ENCODE peak calls at places on chromosome 19, in seven cellular contexts. One of them, this sample, is unnamed.

GRCh38 chr19:16801599-16801998 is 27.6 kb upstream of the SIN3B start:
- DNase-seq in NCI-H1105 treated with DMSO at 0.1 percent for 48 hours: no peak
- DNase-seq in endodermal cell: no peak
- DNase-seq in activated CD8-positive, alpha-beta memory T cell treated with anti-CD3 and anti-CD28 coated beads for 1 hour: no peak
- DNase-seq in stimulated activated CD4-positive, alpha-beta T cell treated with anti-CD3 and anti-CD28 coated beads, Interleukin-15, amount 100 ng/mL, for 1 hour: no peak
- DNase-seq in body of pancreas: no peak
- DNase-seq in uterus: no peak
- DNase-seq in this sample: no peak

GRCh38 chr19:16649734-16650133 is 10.2 kb downstream of the SMIM7 start:
- DNase-seq in body of pancreas: no peak
- DNase-seq in NCI-H1105 treated with DMSO at 0.1 percent for 48 hours: no peak
- DNase-seq in stimulated activated CD4-positive, alpha-beta T cell treated with anti-CD3 and anti-CD28 coated beads, Interleukin-15, amount 100 ng/mL, for 1 hour: no peak
- DNase-seq in uterus: no peak
- DNase-seq in endodermal cell: no peak
- DNase-seq in activated CD8-positive, alpha-beta memory T cell treated with anti-CD3 and anti-CD28 coated beads for 1 hour: no peak
- DNase-seq in this sample: no peak

GRCh38 chr19:1750343-1751021 is 2.8 kb upstream of the ONECUT3 start:
- DNase-seq in activated CD8-positive, alpha-beta memory T cell treated with anti-CD3 and anti-CD28 coated beads for 1 hour: no peak
- DNase-seq in stimulated activated CD4-positive, alpha-beta T cell treated with anti-CD3 and anti-CD28 coated beads, Interleukin-15, amount 100 ng/mL, for 1 hour: no peak
- DNase-seq in NCI-H1105 treated with DMSO at 0.1 percent for 48 hours: no peak
- DNase-seq in endodermal cell: no peak
- DNase-seq in uterus: no peak
- DNase-seq in body of pancreas: no peak
- DNase-seq in this sample: no peak

GRCh38 chr19:18603255-18603957 is 3.2 kb downstream of the CRLF1 start:
- DNase-seq in stimulated activated CD4-positive, alpha-beta T cell treated with anti-CD3 and anti-CD28 coated beads, Interleukin-15, amount 100 ng/mL, for 1 hour: no peak
- DNase-seq in uterus: no peak
- DNase-seq in activated CD8-positive, alpha-beta memory T cell treated with anti-CD3 and anti-CD28 coated beads for 1 hour: no peak
- DNase-seq in NCI-H1105 treated with DMSO at 0.1 percent for 48 hours: no peak
- DNase-seq in endodermal cell: peak
- DNase-seq in body of pancreas: no peak
- DNase-seq in this sample: no peak

GRCh38 chr19:2270157-2270571 is 11.8 kb downstream of the PEAK3 start:
- DNase-seq in NCI-H1105 treated with DMSO at 0.1 percent for 48 hours: no peak
- DNase-seq in uterus: peak
- DNase-seq in endodermal cell: no peak
- DNase-seq in stimulated activated CD4-positive, alpha-beta T cell treated with anti-CD3 and anti-CD28 coated beads, Interleukin-15, amount 100 ng/mL, for 1 hour: no peak
- DNase-seq in activated CD8-positive, alpha-beta memory T cell treated with anti-CD3 and anti-CD28 coated beads for 1 hour: no peak
- DNase-seq in body of pancreas: peak
- DNase-seq in this sample: no peak

GRCh38 chr19:38977445-38978314 is 2.1 kb upstream of the FBXO17 start:
- DNase-seq in stimulated activated CD4-positive, alpha-beta T cell treated with anti-CD3 and anti-CD28 coated beads, Interleukin-15, amount 100 ng/mL, for 1 hour: no peak
- DNase-seq in NCI-H1105 treated with DMSO at 0.1 percent for 48 hours: no peak
- DNase-seq in activated CD8-positive, alpha-beta memory T cell treated with anti-CD3 and anti-CD28 coated beads for 1 hour: no peak
- DNase-seq in uterus: no peak
- DNase-seq in body of pancreas: no peak
- DNase-seq in endodermal cell: no peak
- DNase-seq in this sample: no peak

GRCh38 chr19:16433986-16434385 is 37.8 kb downstream of the EPS15L1 start:
- DNase-seq in stimulated activated CD4-positive, alpha-beta T cell treated with anti-CD3 and anti-CD28 coated beads, Interleukin-15, amount 100 ng/mL, for 1 hour: no peak
- DNase-seq in endodermal cell: no peak
- DNase-seq in NCI-H1105 treated with DMSO at 0.1 percent for 48 hours: no peak
- DNase-seq in activated CD8-positive, alpha-beta memory T cell treated with anti-CD3 and anti-CD28 coated beads for 1 hour: no peak
- DNase-seq in uterus: no peak
- DNase-seq in body of pancreas: no peak
- DNase-seq in this sample: no peak

GRCh38 chr19:4636151-4636717 is 3.1 kb upstream of the TNFAIP8L1 start:
- DNase-seq in NCI-H1105 treated with DMSO at 0.1 percent for 48 hours: peak
- DNase-seq in uterus: peak
- DNase-seq in body of pancreas: peak
- DNase-seq in stimulated activated CD4-positive, alpha-beta T cell treated with anti-CD3 and anti-CD28 coated beads, Interleukin-15, amount 100 ng/mL, for 1 hour: peak
- DNase-seq in activated CD8-positive, alpha-beta memory T cell treated with anti-CD3 and anti-CD28 coated beads for 1 hour: no peak
- DNase-seq in endodermal cell: peak
- DNase-seq in this sample: no peak

GRCh38 chr19:17101686-17102628 is 26.4 kb downstream of the MYO9B start:
- DNase-seq in endodermal cell: no peak
- DNase-seq in uterus: no peak
- DNase-seq in body of pancreas: no peak
- DNase-seq in stimulated activated CD4-positive, alpha-beta T cell treated with anti-CD3 and anti-CD28 coated beads, Interleukin-15, amount 100 ng/mL, for 1 hour: no peak
- DNase-seq in activated CD8-positive, alpha-beta memory T cell treated with anti-CD3 and anti-CD28 coated beads for 1 hour: no peak
- DNase-seq in NCI-H1105 treated with DMSO at 0.1 percent for 48 hours: no peak
- DNase-seq in this sample: no peak

GRCh38 chr19:42594617-42595489 is at the start of gene CEACAM8:
- DNase-seq in stimulated activated CD4-positive, alpha-beta T cell treated with anti-CD3 and anti-CD28 coated beads, Interleukin-15, amount 100 ng/mL, for 1 hour: no peak
- DNase-seq in activated CD8-positive, alpha-beta memory T cell treated with anti-CD3 and anti-CD28 coated beads for 1 hour: no peak
- DNase-seq in endodermal cell: peak
- DNase-seq in uterus: no peak
- DNase-seq in body of pancreas: no peak
- DNase-seq in NCI-H1105 treated with DMSO at 0.1 percent for 48 hours: no peak
- DNase-seq in this sample: no peak

GRCh38 chr19:48608798-48609263 is 2.3 kb downstream of the SPACA4 start:
- DNase-seq in endodermal cell: peak
- DNase-seq in activated CD8-positive, alpha-beta memory T cell treated with anti-CD3 and anti-CD28 coated beads for 1 hour: no peak
- DNase-seq in stimulated activated CD4-positive, alpha-beta T cell treated with anti-CD3 and anti-CD28 coated beads, Interleukin-15, amount 100 ng/mL, for 1 hour: peak
- DNase-seq in body of pancreas: no peak
- DNase-seq in uterus: no peak
- DNase-seq in NCI-H1105 treated with DMSO at 0.1 percent for 48 hours: peak
- DNase-seq in this sample: no peak

GRCh38 chr19:38210458-38210987 is 13.5 kb downstream of the DPF1 start:
- DNase-seq in endodermal cell: peak
- DNase-seq in NCI-H1105 treated with DMSO at 0.1 percent for 48 hours: peak
- DNase-seq in stimulated activated CD4-positive, alpha-beta T cell treated with anti-CD3 and anti-CD28 coated beads, Interleukin-15, amount 100 ng/mL, for 1 hour: no peak
- DNase-seq in activated CD8-positive, alpha-beta memory T cell treated with anti-CD3 and anti-CD28 coated beads for 1 hour: no peak
- DNase-seq in body of pancreas: peak
- DNase-seq in uterus: peak
- DNase-seq in this sample: peak

GRCh38 chr19:5430237-5430636 is 25.0 kb upstream of the ZNRF4 start:
- DNase-seq in activated CD8-positive, alpha-beta memory T cell treated with anti-CD3 and anti-CD28 coated beads for 1 hour: no peak
- DNase-seq in stimulated activated CD4-positive, alpha-beta T cell treated with anti-CD3 and anti-CD28 coated beads, Interleukin-15, amount 100 ng/mL, for 1 hour: no peak
- DNase-seq in endodermal cell: peak
- DNase-seq in uterus: no peak
- DNase-seq in body of pancreas: no peak
- DNase-seq in NCI-H1105 treated with DMSO at 0.1 percent for 48 hours: no peak
- DNase-seq in this sample: no peak

GRCh38 chr19:17235618-17236413 is 9.8 kb downstream of the OCEL1 start:
- DNase-seq in activated CD8-positive, alpha-beta memory T cell treated with anti-CD3 and anti-CD28 coated beads for 1 hour: peak
- DNase-seq in uterus: peak
- DNase-seq in stimulated activated CD4-positive, alpha-beta T cell treated with anti-CD3 and anti-CD28 coated beads, Interleukin-15, amount 100 ng/mL, for 1 hour: peak
- DNase-seq in body of pancreas: peak
- DNase-seq in endodermal cell: peak
- DNase-seq in NCI-H1105 treated with DMSO at 0.1 percent for 48 hours: peak
- DNase-seq in this sample: peak

GRCh38 chr19:46958542-46958941 is 61.1 kb upstream of the NPAS1 start:
- DNase-seq in body of pancreas: no peak
- DNase-seq in endodermal cell: no peak
- DNase-seq in uterus: no peak
- DNase-seq in activated CD8-positive, alpha-beta memory T cell treated with anti-CD3 and anti-CD28 coated beads for 1 hour: no peak
- DNase-seq in NCI-H1105 treated with DMSO at 0.1 percent for 48 hours: no peak
- DNase-seq in stimulated activated CD4-positive, alpha-beta T cell treated with anti-CD3 and anti-CD28 coated beads, Interleukin-15, amount 100 ng/mL, for 1 hour: no peak
- DNase-seq in this sample: no peak

GRCh38 chr19:41563847-41564514 is 12.0 kb upstream of the CEACAM21 start:
- DNase-seq in body of pancreas: no peak
- DNase-seq in stimulated activated CD4-positive, alpha-beta T cell treated with anti-CD3 and anti-CD28 coated beads, Interleukin-15, amount 100 ng/mL, for 1 hour: no peak
- DNase-seq in NCI-H1105 treated with DMSO at 0.1 percent for 48 hours: peak
- DNase-seq in uterus: no peak
- DNase-seq in endodermal cell: no peak
- DNase-seq in activated CD8-positive, alpha-beta memory T cell treated with anti-CD3 and anti-CD28 coated beads for 1 hour: peak
- DNase-seq in this sample: no peak

GRCh38 chr19:23378948-23379347 is 16.3 kb downstream of the ZNF91 start:
- DNase-seq in endodermal cell: no peak
- DNase-seq in activated CD8-positive, alpha-beta memory T cell treated with anti-CD3 and anti-CD28 coated beads for 1 hour: no peak
- DNase-seq in uterus: no peak
- DNase-seq in stimulated activated CD4-positive, alpha-beta T cell treated with anti-CD3 and anti-CD28 coated beads, Interleukin-15, amount 100 ng/mL, for 1 hour: no peak
- DNase-seq in NCI-H1105 treated with DMSO at 0.1 percent for 48 hours: no peak
- DNase-seq in body of pancreas: no peak
- DNase-seq in this sample: no peak

GRCh38 chr19:10537668-10538067 is 6.0 kb upstream of the ATG4D start:
- DNase-seq in activated CD8-positive, alpha-beta memory T cell treated with anti-CD3 and anti-CD28 coated beads for 1 hour: no peak
- DNase-seq in body of pancreas: no peak
- DNase-seq in stimulated activated CD4-positive, alpha-beta T cell treated with anti-CD3 and anti-CD28 coated beads, Interleukin-15, amount 100 ng/mL, for 1 hour: no peak
- DNase-seq in endodermal cell: no peak
- DNase-seq in uterus: no peak
- DNase-seq in NCI-H1105 treated with DMSO at 0.1 percent for 48 hours: no peak
- DNase-seq in this sample: no peak

GRCh38 chr19:2251577-2252480 is 2.7 kb downstream of the AMH start:
- DNase-seq in endodermal cell: no peak
- DNase-seq in NCI-H1105 treated with DMSO at 0.1 percent for 48 hours: no peak
- DNase-seq in uterus: no peak
- DNase-seq in stimulated activated CD4-positive, alpha-beta T cell treated with anti-CD3 and anti-CD28 coated beads, Interleukin-15, amount 100 ng/mL, for 1 hour: no peak
- DNase-seq in body of pancreas: no peak
- DNase-seq in activated CD8-positive, alpha-beta memory T cell treated with anti-CD3 and anti-CD28 coated beads for 1 hour: no peak
- DNase-seq in this sample: no peak

GRCh38 chr19:30221176-30221575 is 151.0 kb upstream of the ZNF536 start:
- DNase-seq in activated CD8-positive, alpha-beta memory T cell treated with anti-CD3 and anti-CD28 coated beads for 1 hour: no peak
- DNase-seq in endodermal cell: peak
- DNase-seq in uterus: no peak
- DNase-seq in body of pancreas: no peak
- DNase-seq in NCI-H1105 treated with DMSO at 0.1 percent for 48 hours: no peak
- DNase-seq in stimulated activated CD4-positive, alpha-beta T cell treated with anti-CD3 and anti-CD28 coated beads, Interleukin-15, amount 100 ng/mL, for 1 hour: no peak
- DNase-seq in this sample: no peak

GRCh38 chr19:16315825-16316505 is 8.7 kb upstream of the KLF2 start:
- DNase-seq in endodermal cell: no peak
- DNase-seq in uterus: peak
- DNase-seq in stimulated activated CD4-positive, alpha-beta T cell treated with anti-CD3 and anti-CD28 coated beads, Interleukin-15, amount 100 ng/mL, for 1 hour: no peak
- DNase-seq in body of pancreas: peak
- DNase-seq in NCI-H1105 treated with DMSO at 0.1 percent for 48 hours: peak
- DNase-seq in activated CD8-positive, alpha-beta memory T cell treated with anti-CD3 and anti-CD28 coated beads for 1 hour: no peak
- DNase-seq in this sample: no peak

GRCh38 chr19:888615-889385 is 4.2 kb downstream of the MED16 start:
- DNase-seq in activated CD8-positive, alpha-beta memory T cell treated with anti-CD3 and anti-CD28 coated beads for 1 hour: no peak
- DNase-seq in endodermal cell: no peak
- DNase-seq in body of pancreas: no peak
- DNase-seq in stimulated activated CD4-positive, alpha-beta T cell treated with anti-CD3 and anti-CD28 coated beads, Interleukin-15, amount 100 ng/mL, for 1 hour: peak
- DNase-seq in NCI-H1105 treated with DMSO at 0.1 percent for 48 hours: no peak
- DNase-seq in uterus: no peak
- DNase-seq in this sample: no peak

GRCh38 chr19:35265126-35265995 is 3.4 kb upstream of the USF2 start:
- DNase-seq in endodermal cell: peak
- DNase-seq in NCI-H1105 treated with DMSO at 0.1 percent for 48 hours: peak
- DNase-seq in body of pancreas: peak
- DNase-seq in activated CD8-positive, alpha-beta memory T cell treated with anti-CD3 and anti-CD28 coated beads for 1 hour: no peak
- DNase-seq in uterus: peak
- DNase-seq in stimulated activated CD4-positive, alpha-beta T cell treated with anti-CD3 and anti-CD28 coated beads, Interleukin-15, amount 100 ng/mL, for 1 hour: no peak
- DNase-seq in this sample: peak

GRCh38 chr19:41029524-41030432 is 38.7 kb downstream of the CYP2B6 start:
- DNase-seq in endodermal cell: no peak
- DNase-seq in stimulated activated CD4-positive, alpha-beta T cell treated with anti-CD3 and anti-CD28 coated beads, Interleukin-15, amount 100 ng/mL, for 1 hour: no peak
- DNase-seq in uterus: no peak
- DNase-seq in body of pancreas: no peak
- DNase-seq in activated CD8-positive, alpha-beta memory T cell treated with anti-CD3 and anti-CD28 coated beads for 1 hour: no peak
- DNase-seq in NCI-H1105 treated with DMSO at 0.1 percent for 48 hours: no peak
- DNase-seq in this sample: no peak

GRCh38 chr19:55146078-55146647 is 2.8 kb downstream of the TNNT1 start:
- DNase-seq in body of pancreas: no peak
- DNase-seq in NCI-H1105 treated with DMSO at 0.1 percent for 48 hours: peak
- DNase-seq in endodermal cell: peak
- DNase-seq in activated CD8-positive, alpha-beta memory T cell treated with anti-CD3 and anti-CD28 coated beads for 1 hour: no peak
- DNase-seq in stimulated activated CD4-positive, alpha-beta T cell treated with anti-CD3 and anti-CD28 coated beads, Interleukin-15, amount 100 ng/mL, for 1 hour: no peak
- DNase-seq in uterus: no peak
- DNase-seq in this sample: no peak

GRCh38 chr19:4058696-4059492 is 7.8 kb downstream of the ZBTB7A start:
- DNase-seq in uterus: peak
- DNase-seq in endodermal cell: no peak
- DNase-seq in stimulated activated CD4-positive, alpha-beta T cell treated with anti-CD3 and anti-CD28 coated beads, Interleukin-15, amount 100 ng/mL, for 1 hour: no peak
- DNase-seq in body of pancreas: no peak
- DNase-seq in NCI-H1105 treated with DMSO at 0.1 percent for 48 hours: no peak
- DNase-seq in activated CD8-positive, alpha-beta memory T cell treated with anti-CD3 and anti-CD28 coated beads for 1 hour: no peak
- DNase-seq in this sample: peak

GRCh38 chr19:38360351-38360750 is 14.0 kb upstream of the PSMD8 start:
- DNase-seq in endodermal cell: no peak
- DNase-seq in body of pancreas: no peak
- DNase-seq in activated CD8-positive, alpha-beta memory T cell treated with anti-CD3 and anti-CD28 coated beads for 1 hour: no peak
- DNase-seq in NCI-H1105 treated with DMSO at 0.1 percent for 48 hours: no peak
- DNase-seq in uterus: no peak
- DNase-seq in stimulated activated CD4-positive, alpha-beta T cell treated with anti-CD3 and anti-CD28 coated beads, Interleukin-15, amount 100 ng/mL, for 1 hour: no peak
- DNase-seq in this sample: no peak

GRCh38 chr19:37505958-37506386 is 767 bp upstream of the ZNF793 start:
- DNase-seq in NCI-H1105 treated with DMSO at 0.1 percent for 48 hours: no peak
- DNase-seq in body of pancreas: no peak
- DNase-seq in uterus: no peak
- DNase-seq in endodermal cell: no peak
- DNase-seq in stimulated activated CD4-positive, alpha-beta T cell treated with anti-CD3 and anti-CD28 coated beads, Interleukin-15, amount 100 ng/mL, for 1 hour: no peak
- DNase-seq in activated CD8-positive, alpha-beta memory T cell treated with anti-CD3 and anti-CD28 coated beads for 1 hour: no peak
- DNase-seq in this sample: no peak

GRCh38 chr19:34336781-34337271 is 28.2 kb upstream of the GPI start:
- DNase-seq in NCI-H1105 treated with DMSO at 0.1 percent for 48 hours: peak
- DNase-seq in body of pancreas: no peak
- DNase-seq in uterus: no peak
- DNase-seq in endodermal cell: no peak
- DNase-seq in stimulated activated CD4-positive, alpha-beta T cell treated with anti-CD3 and anti-CD28 coated beads, Interleukin-15, amount 100 ng/mL, for 1 hour: no peak
- DNase-seq in activated CD8-positive, alpha-beta memory T cell treated with anti-CD3 and anti-CD28 coated beads for 1 hour: no peak
- DNase-seq in this sample: no peak

GRCh38 chr19:8302357-8302691 is 5.8 kb downstream of the CD320 start:
- DNase-seq in endodermal cell: no peak
- DNase-seq in NCI-H1105 treated with DMSO at 0.1 percent for 48 hours: no peak
- DNase-seq in stimulated activated CD4-positive, alpha-beta T cell treated with anti-CD3 and anti-CD28 coated beads, Interleukin-15, amount 100 ng/mL, for 1 hour: no peak
- DNase-seq in uterus: peak
- DNase-seq in body of pancreas: no peak
- DNase-seq in activated CD8-positive, alpha-beta memory T cell treated with anti-CD3 and anti-CD28 coated beads for 1 hour: no peak
- DNase-seq in this sample: no peak

GRCh38 chr19:12789098-12789903 is 2.0 kb upstream of the JUNB start:
- DNase-seq in uterus: no peak
- DNase-seq in NCI-H1105 treated with DMSO at 0.1 percent for 48 hours: no peak
- DNase-seq in endodermal cell: no peak
- DNase-seq in stimulated activated CD4-positive, alpha-beta T cell treated with anti-CD3 and anti-CD28 coated beads, Interleukin-15, amount 100 ng/mL, for 1 hour: no peak
- DNase-seq in body of pancreas: no peak
- DNase-seq in activated CD8-positive, alpha-beta memory T cell treated with anti-CD3 and anti-CD28 coated beads for 1 hour: no peak
- DNase-seq in this sample: no peak

GRCh38 chr19:40594657-40595077 is 6.5 kb upstream of the LTBP4 start:
- DNase-seq in NCI-H1105 treated with DMSO at 0.1 percent for 48 hours: no peak
- DNase-seq in activated CD8-positive, alpha-beta memory T cell treated with anti-CD3 and anti-CD28 coated beads for 1 hour: no peak
- DNase-seq in endodermal cell: no peak
- DNase-seq in uterus: no peak
- DNase-seq in body of pancreas: no peak
- DNase-seq in stimulated activated CD4-positive, alpha-beta T cell treated with anti-CD3 and anti-CD28 coated beads, Interleukin-15, amount 100 ng/mL, for 1 hour: no peak
- DNase-seq in this sample: peak

GRCh38 chr19:43078311-43078710 is 4.2 kb downstream of the PSG2 start:
- DNase-seq in stimulated activated CD4-positive, alpha-beta T cell treated with anti-CD3 and anti-CD28 coated beads, Interleukin-15, amount 100 ng/mL, for 1 hour: no peak
- DNase-seq in endodermal cell: no peak
- DNase-seq in activated CD8-positive, alpha-beta memory T cell treated with anti-CD3 and anti-CD28 coated beads for 1 hour: no peak
- DNase-seq in body of pancreas: peak
- DNase-seq in NCI-H1105 treated with DMSO at 0.1 percent for 48 hours: no peak
- DNase-seq in uterus: no peak
- DNase-seq in this sample: no peak

GRCh38 chr19:54364775-54365257 is at the start of gene LAIR1:
- DNase-seq in stimulated activated CD4-positive, alpha-beta T cell treated with anti-CD3 and anti-CD28 coated beads, Interleukin-15, amount 100 ng/mL, for 1 hour: peak
- DNase-seq in NCI-H1105 treated with DMSO at 0.1 percent for 48 hours: no peak
- DNase-seq in activated CD8-positive, alpha-beta memory T cell treated with anti-CD3 and anti-CD28 coated beads for 1 hour: no peak
- DNase-seq in endodermal cell: no peak
- DNase-seq in uterus: no peak
- DNase-seq in body of pancreas: no peak
- DNase-seq in this sample: no peak

GRCh38 chr19:35357867-35358573 is at the start of gene FFAR3:
- DNase-seq in stimulated activated CD4-positive, alpha-beta T cell treated with anti-CD3 and anti-CD28 coated beads, Interleukin-15, amount 100 ng/mL, for 1 hour: no peak
- DNase-seq in activated CD8-positive, alpha-beta memory T cell treated with anti-CD3 and anti-CD28 coated beads for 1 hour: no peak
- DNase-seq in endodermal cell: peak
- DNase-seq in uterus: no peak
- DNase-seq in body of pancreas: peak
- DNase-seq in NCI-H1105 treated with DMSO at 0.1 percent for 48 hours: no peak
- DNase-seq in this sample: no peak

GRCh38 chr19:54179262-54179587 is 6.3 kb upstream of the TMC4 start:
- DNase-seq in body of pancreas: no peak
- DNase-seq in endodermal cell: no peak
- DNase-seq in NCI-H1105 treated with DMSO at 0.1 percent for 48 hours: no peak
- DNase-seq in activated CD8-positive, alpha-beta memory T cell treated with anti-CD3 and anti-CD28 coated beads for 1 hour: no peak
- DNase-seq in stimulated activated CD4-positive, alpha-beta T cell treated with anti-CD3 and anti-CD28 coated beads, Interleukin-15, amount 100 ng/mL, for 1 hour: no peak
- DNase-seq in uterus: no peak
- DNase-seq in this sample: no peak

GRCh38 chr19:3404324-3405260 is 38.2 kb downstream of the NFIC start:
- DNase-seq in endodermal cell: peak
- DNase-seq in activated CD8-positive, alpha-beta memory T cell treated with anti-CD3 and anti-CD28 coated beads for 1 hour: no peak
- DNase-seq in NCI-H1105 treated with DMSO at 0.1 percent for 48 hours: no peak
- DNase-seq in stimulated activated CD4-positive, alpha-beta T cell treated with anti-CD3 and anti-CD28 coated beads, Interleukin-15, amount 100 ng/mL, for 1 hour: no peak
- DNase-seq in body of pancreas: peak
- DNase-seq in uterus: peak
- DNase-seq in this sample: peak

GRCh38 chr19:4896372-4896771 is 6.3 kb downstream of the ARRDC5 start:
- DNase-seq in NCI-H1105 treated with DMSO at 0.1 percent for 48 hours: no peak
- DNase-seq in stimulated activated CD4-positive, alpha-beta T cell treated with anti-CD3 and anti-CD28 coated beads, Interleukin-15, amount 100 ng/mL, for 1 hour: no peak
- DNase-seq in uterus: no peak
- DNase-seq in activated CD8-positive, alpha-beta memory T cell treated with anti-CD3 and anti-CD28 coated beads for 1 hour: no peak
- DNase-seq in endodermal cell: no peak
- DNase-seq in body of pancreas: peak
- DNase-seq in this sample: no peak

This sample was measured in dorsolateral prefrontal cortex.